ENCODE peak calls at places on chromosomes 7 and 10, in six cellular contexts. R, O, U, D, L and E are unnamed samples.

GRCh38 chr10:3886666-3887251 is 101.8 kb upstream of the KLF6 start:
- DNase-seq in L (no peak), R (peak), D (no peak), U (peak), O (no peak), E (peak)

GRCh38 chr10:2575460-2575859 is 491.9 kb upstream of the PFKP start:
- DNase-seq in R (no peak), U (no peak), O (no peak), L (no peak), D (no peak), E (no peak)

GRCh38 chr10:52314007-52314821 is at the start of gene DKK1:
- DNase-seq in O (peak), U (peak), L (peak), R (peak), D (peak), E (peak)

GRCh38 chr10:50438049-50438936 is 185.5 kb downstream of the SGMS1 start:
- DNase-seq in U (no peak), L (no peak), D (no peak), O (no peak), R (no peak), E (no peak)

GRCh38 chr10:6202098-6202683 is 541 bp upstream of the PFKFB3 start:
- DNase-seq in U (no peak), L (peak), O (peak), D (no peak), R (peak), E (no peak)

GRCh38 chr7:108824840-108825540 is 255.3 kb downstream of the DNAJB9 start:
- DNase-seq in D (no peak), O (no peak), U (no peak), R (peak), L (no peak), E (no peak)

GRCh38 chr7:11830582-11831382 is 1.2 kb downstream of the THSD7A start:
- DNase-seq in O (no peak), R (peak), D (no peak), L (no peak), U (no peak), E (no peak)

GRCh38 chr7:34042406-34042805 is 137.1 kb downstream of the BMPER start:
- DNase-seq in O (no peak), U (peak), D (no peak), R (no peak), L (no peak), E (no peak)

GRCh38 chr7:3070908-3071307 is 27.2 kb upstream of the CARD11 start:
- DNase-seq in D (no peak), U (no peak), R (no peak), L (no peak), O (no peak), E (no peak)

GRCh38 chr10:122128357-122128756 is 139.4 kb downstream of the TACC2 start:
- DNase-seq in O (no peak), R (no peak), U (no peak), D (no peak), L (no peak), E (no peak)

GRCh38 chr7:66883716-66884115 is 37.3 kb upstream of the TMEM248 start:
- DNase-seq in O (no peak), U (peak), D (no peak), R (peak), L (no peak), E (peak)

GRCh38 chr7:117283371-117283770 is 39.5 kb downstream of the WNT2 start:
- DNase-seq in U (peak), L (no peak), R (peak), O (no peak), D (no peak), E (no peak)

GRCh38 chr10:91540714-91541113 is 92.2 kb downstream of the PPP1R3C start:
- DNase-seq in D (no peak), O (no peak), L (no peak), R (peak), U (no peak), E (no peak)

DNA sequence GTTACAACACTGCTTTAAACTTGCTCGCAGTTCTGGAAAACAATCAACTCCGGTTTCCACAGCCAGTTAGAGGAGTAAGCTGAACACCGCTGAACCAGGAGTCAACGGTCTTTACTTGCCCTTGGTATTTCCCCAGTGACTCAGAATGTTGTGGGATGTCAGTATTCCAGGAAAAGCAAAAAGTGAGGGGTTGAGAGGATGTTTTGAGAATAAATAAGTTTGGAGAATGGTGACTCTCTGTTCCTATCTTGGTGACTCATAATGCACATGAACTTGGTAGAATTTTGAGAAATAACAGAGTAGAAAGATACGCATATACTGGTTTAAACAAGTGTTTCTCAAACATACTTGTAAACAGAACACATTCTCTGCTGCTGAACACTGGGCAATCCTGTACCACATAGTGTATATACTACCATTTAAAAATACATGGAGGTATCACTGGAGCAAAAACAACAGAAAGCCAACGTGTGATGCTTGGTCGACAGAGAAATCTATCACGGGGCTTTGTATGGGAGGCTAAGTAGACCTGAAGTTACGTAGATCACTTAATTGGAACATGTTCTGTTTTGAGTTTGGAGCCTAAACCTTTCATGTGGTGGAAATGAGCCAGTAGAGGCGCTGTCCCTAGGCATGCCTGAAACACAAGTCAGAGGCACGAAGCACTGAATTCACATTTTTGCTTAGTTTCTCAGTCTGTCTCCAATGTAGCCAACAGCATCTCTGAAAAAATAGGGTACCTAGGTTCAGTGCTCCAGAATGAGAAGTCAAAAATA is 534.3 kb downstream of the PARD3 start:
- DNase-seq in D (no peak), O (no peak), R (peak), U (peak), L (no peak), E (peak)
- TF ChIP-seq CTCF in D (no peak), O (no peak), R (peak), U (peak), L (no peak), E (no peak)

DNA sequence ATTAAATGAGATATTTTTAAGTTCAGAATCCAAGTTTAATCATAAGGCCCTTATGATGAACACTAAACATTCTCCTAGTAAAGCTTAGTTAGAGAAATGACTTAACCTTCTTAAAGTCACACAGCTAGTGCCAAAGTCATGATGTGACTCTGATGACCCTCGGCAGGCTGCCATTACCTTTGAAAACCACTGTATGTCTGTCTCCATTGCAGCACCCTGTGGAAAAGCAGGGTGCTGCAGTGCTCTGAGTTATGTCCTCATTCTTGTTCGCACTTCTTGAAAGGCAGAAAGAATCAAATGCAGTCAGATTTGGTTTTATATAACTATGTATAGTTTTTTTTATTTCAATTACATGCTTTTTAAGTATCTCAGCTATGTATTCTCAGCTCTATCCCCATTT is 105.0 kb downstream of the PHTF2 start:
- DNase-seq in U (no peak), R (no peak), D (no peak), O (no peak), L (no peak), E (peak)
- TF ChIP-seq CTCF in U (peak), R (peak), D (peak), O (peak), L (no peak), E (no peak)

DNA sequence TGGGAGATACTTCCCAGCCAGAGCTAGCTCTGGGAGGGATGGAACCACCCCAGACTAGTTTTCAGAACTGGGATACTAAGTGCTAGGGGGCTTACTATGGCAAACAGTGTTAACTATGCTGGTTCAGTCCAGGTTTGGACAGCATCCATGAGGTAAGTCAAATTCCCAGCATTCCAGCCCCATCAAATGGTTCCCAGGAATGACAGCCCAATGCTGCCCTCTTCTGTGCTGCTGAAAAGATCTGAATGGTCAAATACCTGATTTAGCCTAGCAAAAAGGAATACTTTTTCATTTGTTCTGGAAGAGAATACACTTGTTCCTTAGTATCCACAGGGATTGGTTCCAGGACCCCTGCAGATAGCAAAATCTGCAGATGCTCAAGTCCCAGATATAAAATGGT is 141.8 kb upstream of the CCDC6 start:
- DNase-seq in U (peak), O (no peak), D (no peak), R (peak), L (peak), E (peak)
- TF ChIP-seq CTCF in U (peak), O (peak), D (peak), R (peak), L (peak), E (peak)

GRCh38 chr7:42843209-42843800 is 68.6 kb downstream of the C7orf25 start:
- DNase-seq in U (no peak), D (no peak), R (no peak), L (peak), O (peak), E (peak)
- TF ChIP-seq CTCF in U (peak), D (peak), R (peak), L (peak), O (peak), E (peak)

GRCh38 chr7:142323706-142324105 is 65.8 kb upstream of the PRSS58 start:
- DNase-seq in L (no peak), R (peak), D (no peak), O (no peak), U (no peak), E (no peak)
- TF ChIP-seq CTCF in L (no peak), R (peak), D (peak), O (peak), U (peak), E (peak)

GRCh38 chr7:77657427-77658331 is 38.6 kb upstream of the RSBN1L start:
- DNase-seq in O (no peak), D (no peak), R (peak), L (peak), U (peak), E (peak)
- TF ChIP-seq CTCF in O (peak), D (peak), R (peak), L (peak), U (peak), E (peak)

GRCh38 chr7:132654150-132654549 is 77.9 kb upstream of the PLXNA4 start:
- DNase-seq in O (no peak), L (no peak), U (no peak), D (no peak), R (no peak), E (peak)
- TF ChIP-seq CTCF in O (peak), L (no peak), U (peak), D (peak), R (no peak), E (peak)

DNA sequence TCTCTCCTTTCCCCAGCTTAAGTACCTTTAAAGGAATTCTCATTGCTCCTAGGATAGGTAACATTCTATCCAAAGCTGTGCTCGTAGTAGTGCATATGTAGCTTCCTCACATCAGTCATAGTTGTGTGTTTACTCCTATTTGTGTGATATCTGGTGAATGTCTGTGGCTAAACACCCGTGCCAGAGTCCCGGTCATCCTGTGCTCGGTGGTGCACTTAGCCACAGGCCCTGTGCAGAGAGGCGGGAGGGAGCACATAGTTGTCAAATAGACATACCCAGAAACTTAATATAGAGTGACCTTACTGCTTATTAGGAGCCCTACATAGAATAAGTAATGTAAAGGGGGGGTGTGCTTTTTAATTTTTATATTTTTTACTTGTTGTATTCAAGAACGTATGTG is 76.6 kb downstream of the RBM33 start:
- DNase-seq in L (no peak), D (peak), U (no peak), O (no peak), R (no peak), E (no peak)
- TF ChIP-seq CTCF in L (no peak), D (no peak), U (no peak), O (no peak), R (no peak), E (no peak)

GRCh38 chr7:68629-69028 is 123.7 kb upstream of the FAM20C start:
- DNase-seq in R (no peak), D (no peak), U (no peak), L (no peak), O (no peak), E (no peak)
- TF ChIP-seq CTCF in R (no peak), D (no peak), U (peak), L (no peak), O (no peak), E (no peak)

GRCh38 chr7:24756989-24757798 is at the start of gene GSDME:
- DNase-seq in L (peak), O (peak), U (peak), D (no peak), R (peak), E (peak)

GRCh38 chr7:24756545-24756988 is 697 bp downstream of the GSDME start:
- DNase-seq in U (peak), O (no peak), R (no peak), L (no peak), D (no peak), E (peak)

GRCh38 chr7:24755541-24756416 is 1.5 kb downstream of the GSDME start:
- DNase-seq in D (no peak), L (no peak), R (peak), U (peak), O (no peak), E (peak)

GRCh38 chr7:24755096-24755495 is 2.2 kb downstream of the GSDME start:
- DNase-seq in D (no peak), U (no peak), L (no peak), O (no peak), R (peak), E (peak)

DNA sequence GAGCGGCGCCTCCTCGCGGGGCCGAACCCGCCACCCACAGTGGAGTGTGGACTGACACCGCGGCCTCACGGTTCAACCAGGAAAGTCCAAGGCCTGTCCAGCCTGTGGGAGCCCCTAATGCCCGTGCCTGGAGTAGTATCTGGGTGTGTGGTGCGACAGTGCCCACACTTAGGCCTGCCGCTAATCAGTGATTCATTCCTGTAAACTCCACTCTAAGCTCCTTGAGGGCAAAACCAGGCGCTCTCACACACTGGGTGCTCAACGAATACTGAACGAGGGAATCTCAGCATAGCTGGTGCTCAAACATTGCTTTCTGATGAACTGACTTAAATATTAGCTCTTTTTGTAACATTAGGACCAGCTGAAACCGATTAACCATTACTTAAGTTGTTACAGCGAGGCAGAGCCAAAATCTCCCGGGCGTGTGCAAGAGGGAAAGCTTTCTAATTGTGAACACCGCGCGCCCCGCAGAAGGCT is 573 bp upstream of the GSDME start:
- DNase-seq in R (peak), O (no peak), U (peak), D (no peak), L (no peak), E (peak)
- TF ChIP-seq CTCF in R (peak), O (no peak), U (no peak), D (no peak), L (no peak), E (peak)